ENCODE peak calls at places on chromosomes 2 and 18, in seven cellular contexts. K is upper lobe of right lung; B is astrocyte of the spinal cord; H is dermis blood vessel endothelial cell; E is stimulated activated CD4-positive, alpha-beta T cell treated with anti-CD3 and anti-CD28 coated beads, Interleukin-2, amount 100 ng/mL, for 48 hours; C is NCI-H774; Z is GM06990. W is an unnamed sample.

GRCh38 chr2:156687715-156688114 is 251.5 kb downstream of the GPD2 start:
- DNase-seq in H (no peak), K (no peak), E (no peak), C (no peak), B (no peak), Z (no peak), W (no peak)

GRCh38 chr2:186862869-186863709 is 14.1 kb upstream of the ZSWIM2 start:
- DNase-seq in H (peak), B (peak), Z (peak), E (no peak), K (no peak), C (peak), W (no peak)

GRCh38 chr2:144515694-144516416 is 4.1 kb downstream of the ZEB2 start:
- DNase-seq in B (peak), H (peak), E (no peak), K (peak), Z (no peak), C (no peak), W (peak)

GRCh38 chr2:69623236-69623635 is 20.3 kb downstream of the AAK1 start:
- DNase-seq in C (no peak), Z (no peak), K (no peak), H (no peak), B (no peak), E (no peak), W (no peak)

GRCh38 chr2:56267412-56267788 is 83.6 kb downstream of the CCDC85A start:
- DNase-seq in Z (no peak), H (no peak), B (no peak), K (no peak), C (no peak), E (no peak), W (no peak)

GRCh38 chr2:23628926-23629325 is 243.9 kb downstream of the KLHL29 start:
- DNase-seq in B (no peak), E (no peak), H (no peak), K (no peak), C (no peak), Z (no peak), W (no peak)

GRCh38 chr2:133886735-133887675 is 318.7 kb upstream of the NCKAP5 start:
- DNase-seq in K (peak), Z (no peak), E (peak), B (peak), H (peak), C (peak), W (peak)

GRCh38 chr2:81739971-81740370 is 1435.4 kb upstream of the LRRTM1 start:
- DNase-seq in H (no peak), E (no peak), B (no peak), Z (no peak), C (no peak), K (no peak), W (no peak)

GRCh38 chr2:172869861-172870260 is 134.2 kb downstream of the RAPGEF4 start:
- DNase-seq in E (no peak), Z (no peak), B (no peak), H (peak), C (no peak), K (no peak), W (no peak)

GRCh38 chr18:68725341-68725740 is 10.4 kb upstream of the TMX3 start:
- DNase-seq in C (no peak), H (no peak), Z (no peak), B (peak), E (no peak), K (no peak), W (no peak)

GRCh38 chr2:173881466-173881865 is 83.7 kb downstream of the SP3 start:
- DNase-seq in C (peak), Z (no peak), B (no peak), H (peak), K (no peak), E (no peak), W (no peak)

GRCh38 chr2:232843860-232844259 is 26.2 kb upstream of the SNORC start:
- DNase-seq in B (no peak), K (no peak), Z (no peak), E (no peak), C (no peak), H (no peak), W (no peak)

GRCh38 chr2:143762176-143762928 is 633.1 kb downstream of the ARHGAP15 start:
- DNase-seq in E (no peak), B (no peak), Z (no peak), H (no peak), K (no peak), C (no peak), W (no peak)

GRCh38 chr2:225091336-225091735 is 49.1 kb upstream of the DOCK10 start:
- DNase-seq in B (peak), E (no peak), C (no peak), K (no peak), H (no peak), Z (no peak), W (no peak)

GRCh38 chr2:8889978-8890377 is 52.6 kb upstream of the KIDINS220 start:
- DNase-seq in H (no peak), Z (no peak), E (no peak), B (no peak), C (no peak), K (no peak), W (no peak)

GRCh38 chr2:46339676-46340459 is 42.7 kb downstream of the EPAS1 start:
- DNase-seq in E (no peak), B (no peak), Z (no peak), K (no peak), H (no peak), C (no peak), W (no peak)

GRCh38 chr2:3316456-3317276 is 61.0 kb downstream of the EIPR1 start:
- DNase-seq in B (no peak), C (no peak), Z (no peak), H (no peak), E (no peak), K (no peak), W (no peak)

W was measured in activated B cell treated with CpG ODN at 0.5 μM for 24 hours.